ENCODE peak calls at places on chromosomes 13 and 19, in six cellular contexts. One of them, this sample, is unnamed.

GRCh38 chr13:49454388-49455015 is 10.4 kb downstream of the SETDB2 start:
- DNase-seq in fibroblast of pulmonary artery: peak; percentile 21
- DNase-seq in heart right ventricle: no peak
- DNase-seq in body of pancreas: no peak
- DNase-seq in HL-60: no peak
- DNase-seq in AG10803: peak; percentile 70
- DNase-seq in this sample: peak; percentile 43

GRCh38 chr19:19550972-19551861 is 13.2 kb downstream of the CILP2 start:
- DNase-seq in AG10803: no peak
- DNase-seq in HL-60: no peak
- DNase-seq in fibroblast of pulmonary artery: no peak
- DNase-seq in body of pancreas: no peak
- DNase-seq in heart right ventricle: no peak
- DNase-seq in this sample: no peak

GRCh38 chr13:18956473-18957078 is 225.0 kb downstream of the TUBA3C start:
- DNase-seq in body of pancreas: no peak
- DNase-seq in heart right ventricle: no peak
- DNase-seq in fibroblast of pulmonary artery: no peak
- DNase-seq in AG10803: no peak
- DNase-seq in HL-60: no peak
- DNase-seq in this sample: no peak

GRCh38 chr13:21668665-21669599 is 1.9 kb upstream of the FGF9 start:
- DNase-seq in body of pancreas: peak; percentile 18
- DNase-seq in heart right ventricle: no peak
- DNase-seq in fibroblast of pulmonary artery: peak; percentile 21
- DNase-seq in AG10803: peak; percentile 20
- DNase-seq in HL-60: no peak
- DNase-seq in this sample: peak; percentile 27

GRCh38 chr19:7145494-7145893 is 76.0 kb downstream of the ZNF557 start:
- DNase-seq in heart right ventricle: no peak
- DNase-seq in body of pancreas: no peak
- DNase-seq in HL-60: no peak
- DNase-seq in fibroblast of pulmonary artery: no peak
- DNase-seq in AG10803: no peak
- DNase-seq in this sample: peak; percentile 18

GRCh38 chr13:37616131-37616530 is 17.6 kb upstream of the POSTN start:
- DNase-seq in fibroblast of pulmonary artery: no peak
- DNase-seq in HL-60: no peak
- DNase-seq in body of pancreas: no peak
- DNase-seq in AG10803: peak; percentile 53
- DNase-seq in heart right ventricle: no peak
- DNase-seq in this sample: peak; percentile 43

GRCh38 chr13:108679989-108680388 is 50.6 kb downstream of the MYO16 start:
- DNase-seq in HL-60: no peak
- DNase-seq in fibroblast of pulmonary artery: no peak
- DNase-seq in heart right ventricle: no peak
- DNase-seq in AG10803: no peak
- DNase-seq in body of pancreas: no peak
- DNase-seq in this sample: no peak

GRCh38 chr13:112954488-112955270 is 14.3 kb upstream of the MCF2L start:
- DNase-seq in heart right ventricle: no peak
- DNase-seq in AG10803: no peak
- DNase-seq in body of pancreas: no peak
- DNase-seq in fibroblast of pulmonary artery: no peak
- DNase-seq in HL-60: no peak
- DNase-seq in this sample: no peak

GRCh38 chr19:10419646-10420443 is 493 bp upstream of the PDE4A start:
- DNase-seq in AG10803: no peak
- DNase-seq in heart right ventricle: no peak
- DNase-seq in fibroblast of pulmonary artery: peak; percentile 56
- DNase-seq in HL-60: no peak
- DNase-seq in body of pancreas: no peak
- DNase-seq in this sample: peak; percentile 46

GRCh38 chr19:43546581-43546980 is 13.6 kb downstream of the ZNF575 start:
- DNase-seq in body of pancreas: no peak
- DNase-seq in HL-60: no peak
- DNase-seq in fibroblast of pulmonary artery: no peak
- DNase-seq in heart right ventricle: no peak
- DNase-seq in AG10803: no peak
- DNase-seq in this sample: no peak

GRCh38 chr19:19527371-19527656 is 1.4 kb upstream of the YJEFN3 start:
- DNase-seq in AG10803: no peak
- DNase-seq in heart right ventricle: no peak
- DNase-seq in HL-60: no peak
- DNase-seq in body of pancreas: no peak
- DNase-seq in fibroblast of pulmonary artery: no peak
- DNase-seq in this sample: no peak

GRCh38 chr13:114121496-114122466 is 10.6 kb downstream of the RASA3 start:
- DNase-seq in fibroblast of pulmonary artery: no peak
- DNase-seq in heart right ventricle: no peak
- DNase-seq in body of pancreas: no peak
- DNase-seq in HL-60: no peak
- DNase-seq in AG10803: no peak
- DNase-seq in this sample: no peak

GRCh38 chr13:44396963-44397580 is 23.4 kb downstream of the SERP2 start:
- DNase-seq in AG10803: no peak
- DNase-seq in HL-60: no peak
- DNase-seq in body of pancreas: no peak
- DNase-seq in heart right ventricle: peak; percentile 38
- DNase-seq in fibroblast of pulmonary artery: peak; percentile 57
- DNase-seq in this sample: peak; percentile 76

GRCh38 chr19:511101-511841 is 4.0 kb downstream of the TPGS1 start:
- DNase-seq in body of pancreas: no peak
- DNase-seq in HL-60: peak; percentile 73
- DNase-seq in heart right ventricle: peak; percentile 68
- DNase-seq in AG10803: no peak
- DNase-seq in fibroblast of pulmonary artery: peak; percentile 72
- DNase-seq in this sample: peak; percentile 64

GRCh38 chr13:24127116-24127631 is 33.3 kb upstream of the SPATA13 start:
- DNase-seq in AG10803: peak; percentile 6
- DNase-seq in HL-60: no peak
- DNase-seq in body of pancreas: no peak
- DNase-seq in fibroblast of pulmonary artery: no peak
- DNase-seq in heart right ventricle: no peak
- DNase-seq in this sample: no peak

GRCh38 chr13:88601949-88602348 is 930.8 kb downstream of the SLITRK5 start:
- DNase-seq in HL-60: no peak
- DNase-seq in AG10803: no peak
- DNase-seq in heart right ventricle: no peak
- DNase-seq in fibroblast of pulmonary artery: no peak
- DNase-seq in body of pancreas: no peak
- DNase-seq in this sample: no peak

GRCh38 chr19:5213667-5214066 is 126.9 kb downstream of the PTPRS start:
- DNase-seq in HL-60: no peak
- DNase-seq in fibroblast of pulmonary artery: no peak
- DNase-seq in heart right ventricle: no peak
- DNase-seq in AG10803: no peak
- DNase-seq in body of pancreas: no peak
- DNase-seq in this sample: no peak

GRCh38 chr13:35851238-35851814 is 279.9 kb downstream of the DCLK1 start:
- DNase-seq in fibroblast of pulmonary artery: no peak
- DNase-seq in HL-60: no peak
- DNase-seq in body of pancreas: no peak
- DNase-seq in heart right ventricle: no peak
- DNase-seq in AG10803: no peak
- DNase-seq in this sample: no peak

GRCh38 chr19:49409441-49410029 is 13.7 kb downstream of the PTH2 start:
- DNase-seq in body of pancreas: no peak
- DNase-seq in heart right ventricle: no peak
- DNase-seq in AG10803: no peak
- DNase-seq in HL-60: no peak
- DNase-seq in fibroblast of pulmonary artery: no peak
- DNase-seq in this sample: no peak

GRCh38 chr19:35949131-35949530 is 13.0 kb downstream of the LRFN3 start:
- DNase-seq in body of pancreas: no peak
- DNase-seq in HL-60: no peak
- DNase-seq in heart right ventricle: no peak
- DNase-seq in fibroblast of pulmonary artery: no peak
- DNase-seq in AG10803: no peak
- DNase-seq in this sample: no peak

GRCh38 chr19:46783670-46784069 is 4.7 kb downstream of the SLC1A5 start:
- DNase-seq in body of pancreas: no peak
- DNase-seq in AG10803: no peak
- DNase-seq in fibroblast of pulmonary artery: no peak
- DNase-seq in heart right ventricle: no peak
- DNase-seq in HL-60: no peak
- DNase-seq in this sample: no peak

GRCh38 chr19:40507892-40508291 is 41.1 kb downstream of the SPTBN4 start:
- DNase-seq in heart right ventricle: no peak
- DNase-seq in AG10803: no peak
- DNase-seq in HL-60: no peak
- DNase-seq in body of pancreas: no peak
- DNase-seq in fibroblast of pulmonary artery: no peak
- DNase-seq in this sample: no peak

GRCh38 chr19:55160128-55160985 is 2.8 kb upstream of the TNNI3 start:
- DNase-seq in AG10803: peak; percentile 66
- DNase-seq in body of pancreas: peak; percentile 85
- DNase-seq in heart right ventricle: peak; percentile 87
- DNase-seq in fibroblast of pulmonary artery: peak; percentile 85
- DNase-seq in HL-60: peak; percentile 85
- DNase-seq in this sample: peak; percentile 87

GRCh38 chr19:8457802-8458201 is 13.0 kb downstream of the HNRNPM start:
- DNase-seq in body of pancreas: no peak
- DNase-seq in AG10803: no peak
- DNase-seq in fibroblast of pulmonary artery: no peak
- DNase-seq in heart right ventricle: no peak
- DNase-seq in HL-60: no peak
- DNase-seq in this sample: no peak

GRCh38 chr13:46715363-46715762 is 81.6 kb downstream of the ESD start:
- DNase-seq in HL-60: no peak
- DNase-seq in AG10803: no peak
- DNase-seq in body of pancreas: no peak
- DNase-seq in fibroblast of pulmonary artery: no peak
- DNase-seq in heart right ventricle: no peak
- DNase-seq in this sample: no peak

GRCh38 chr13:52010890-52011689 is at the start of gene ATP7B:
- DNase-seq in fibroblast of pulmonary artery: no peak
- DNase-seq in AG10803: no peak
- DNase-seq in HL-60: no peak
- DNase-seq in body of pancreas: no peak
- DNase-seq in heart right ventricle: peak; percentile 15
- DNase-seq in this sample: no peak

GRCh38 chr19:44890366-44891015 is 563 bp upstream of the TOMM40 start:
- DNase-seq in body of pancreas: no peak
- DNase-seq in HL-60: peak; percentile 100
- DNase-seq in heart right ventricle: peak; percentile 100
- DNase-seq in fibroblast of pulmonary artery: peak; percentile 99
- DNase-seq in AG10803: peak; percentile 100
- DNase-seq in this sample: peak; percentile 100

GRCh38 chr19:44892932-44893331 is 1.9 kb downstream of the TOMM40 start:
- DNase-seq in fibroblast of pulmonary artery: no peak
- DNase-seq in AG10803: no peak
- DNase-seq in body of pancreas: no peak
- DNase-seq in HL-60: no peak
- DNase-seq in heart right ventricle: no peak
- DNase-seq in this sample: no peak

GRCh38 chr19:44891016-44891882 is at the start of gene TOMM40:
- DNase-seq in heart right ventricle: no peak
- DNase-seq in fibroblast of pulmonary artery: peak; percentile 100
- DNase-seq in HL-60: no peak
- DNase-seq in body of pancreas: peak; percentile 100
- DNase-seq in AG10803: no peak
- DNase-seq in this sample: no peak

GRCh38 chr19:44887648-44888047 is 3.4 kb upstream of the TOMM40 start:
- DNase-seq in HL-60: no peak
- DNase-seq in heart right ventricle: no peak
- DNase-seq in AG10803: no peak
- DNase-seq in body of pancreas: no peak
- DNase-seq in fibroblast of pulmonary artery: no peak
- DNase-seq in this sample: no peak

DNA sequence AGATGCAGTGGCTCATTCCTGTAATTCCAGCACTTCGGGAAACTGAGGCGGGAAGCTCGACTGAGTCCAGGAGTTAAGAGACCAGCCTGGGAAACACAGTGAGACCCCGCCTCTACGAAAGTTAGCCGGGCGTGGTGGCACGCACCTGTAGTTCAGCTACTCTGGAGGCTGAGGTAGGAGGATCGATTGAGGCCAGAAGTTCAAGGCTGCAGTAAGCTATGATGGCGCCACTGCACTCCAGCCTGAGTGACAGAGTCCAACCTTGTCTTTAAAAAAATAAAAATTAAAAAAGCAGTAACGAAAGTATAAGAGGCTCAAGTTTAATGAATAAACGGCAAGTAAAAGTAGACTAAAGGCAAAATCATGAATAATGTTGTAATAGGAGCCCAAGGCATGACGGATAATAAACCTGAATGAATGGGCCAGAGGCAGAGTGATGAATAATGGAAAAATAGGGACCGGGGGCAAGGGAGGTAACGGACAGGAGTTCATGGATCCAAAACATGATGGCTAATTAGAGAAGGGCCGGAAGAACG is 1.2 kb upstream of the TOMM40 start:
- DNase-seq in AG10803: no peak
- DNase-seq in fibroblast of pulmonary artery: no peak
- DNase-seq in body of pancreas: no peak
- DNase-seq in heart right ventricle: no peak
- DNase-seq in HL-60: no peak
- DNase-seq in this sample: no peak
- H3K4me3 ChIP-seq in AG10803: peak overlapping the region; percentile 76
- H3K4me3 ChIP-seq in fibroblast of pulmonary artery: peak overlapping the region; percentile 65
- H3K4me3 ChIP-seq in body of pancreas: peak overlapping the region; percentile 18
- H3K4me3 ChIP-seq in heart right ventricle: peak overlapping the region; percentile 48
- H3K4me3 ChIP-seq in HL-60: peak overlapping the region; percentile 37
- H3K4me3 ChIP-seq in this sample: peak overlapping the region; percentile 58

DNA sequence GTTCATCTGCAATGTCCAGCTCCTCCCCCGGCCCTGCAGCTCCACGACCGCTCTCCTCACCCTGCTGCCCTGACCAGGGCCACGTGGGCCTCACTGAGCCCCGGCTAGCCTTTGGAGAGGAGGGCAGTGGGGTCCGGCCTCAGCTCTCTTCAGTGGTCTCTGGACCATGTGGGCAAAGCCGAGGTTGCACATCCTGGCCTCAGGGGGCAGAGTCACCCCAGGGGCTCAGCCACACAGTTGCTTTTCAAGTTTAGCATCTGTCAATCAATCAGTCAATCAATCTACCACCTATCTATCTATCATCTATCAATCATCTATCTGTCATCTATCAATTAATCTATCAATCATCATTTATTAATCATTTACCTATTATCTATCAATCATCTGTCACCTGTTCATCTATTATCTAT is 3.0 kb upstream of the DIRAS1 start:
- DNase-seq in AG10803: no peak
- DNase-seq in fibroblast of pulmonary artery: no peak
- DNase-seq in body of pancreas: no peak
- DNase-seq in heart right ventricle: no peak
- DNase-seq in HL-60: no peak
- DNase-seq in this sample: no peak
- TF ChIP-seq CTCF in AG10803: peak; percentile 15
- TF ChIP-seq CTCF in fibroblast of pulmonary artery: peak; percentile 9
- TF ChIP-seq CTCF in body of pancreas: no peak
- TF ChIP-seq CTCF in heart right ventricle: no peak
- TF ChIP-seq CTCF in HL-60: no peak
- TF ChIP-seq CTCF in this sample: no peak

GRCh38 chr13:26810095-26810494 is 49.5 kb upstream of the GPR12 start:
- DNase-seq in AG10803: no peak
- DNase-seq in body of pancreas: no peak
- DNase-seq in HL-60: no peak
- DNase-seq in heart right ventricle: no peak
- DNase-seq in fibroblast of pulmonary artery: no peak
- DNase-seq in this sample: no peak
- H3K4me3 ChIP-seq in AG10803: no peak overlapping the region
- H3K4me3 ChIP-seq in body of pancreas: no peak overlapping the region
- H3K4me3 ChIP-seq in HL-60: no peak overlapping the region
- H3K4me3 ChIP-seq in heart right ventricle: no peak overlapping the region
- H3K4me3 ChIP-seq in fibroblast of pulmonary artery: no peak overlapping the region
- H3K4me3 ChIP-seq in this sample: no peak overlapping the region

GRCh38 chr13:78586706-78587105 is 16.6 kb downstream of the POU4F1 start:
- DNase-seq in fibroblast of pulmonary artery: no peak
- DNase-seq in body of pancreas: no peak
- DNase-seq in heart right ventricle: no peak
- DNase-seq in AG10803: no peak
- DNase-seq in HL-60: no peak
- DNase-seq in this sample: no peak
- TF ChIP-seq CTCF in fibroblast of pulmonary artery: peak; percentile 23
- TF ChIP-seq CTCF in body of pancreas: no peak
- TF ChIP-seq CTCF in heart right ventricle: no peak
- TF ChIP-seq CTCF in AG10803: peak; percentile 12
- TF ChIP-seq CTCF in HL-60: no peak
- TF ChIP-seq CTCF in this sample: peak; percentile 23